ENCODE peak calls at places on chromosomes 4 and X, in five cellular contexts. K is lung, O is ascending aorta, A is Karpas-422, W is psoas muscle. L is an unnamed sample. For H3K4me1 and H3K9me3, the result is how much of the 10 kb centered on the place peaks cover.

GRCh38 chrX:43940811-43941210 is 32.4 kb downstream of the NDP start:
- DNase-seq in O (no peak), K (no peak), W (no peak), A (no peak), L (no peak)

GRCh38 chr4:17544205-17544604 is 29.2 kb downstream of the CLRN2 start:
- DNase-seq in K (no peak), W (no peak), A (no peak), O (no peak), L (no peak)

GRCh38 chrX:46376246-46376885 is 168.9 kb downstream of the ZNF674 start:
- DNase-seq in W (no peak), A (peak), O (no peak), K (no peak), L (no peak)

GRCh38 chrX:67604979-67605703 is 61.3 kb downstream of the AR start:
- DNase-seq in W (no peak), A (no peak), K (no peak), O (no peak), L (no peak)

GRCh38 chr4:168480991-168481588 is 798 bp upstream of the DDX60L start:
- DNase-seq in W (no peak), O (no peak), A (peak), K (no peak), L (peak)

GRCh38 chr4:127307996-127308395 is 324.8 kb upstream of the INTU start:
- DNase-seq in K (no peak), A (no peak), W (no peak), O (no peak), L (no peak)

GRCh38 chr4:15368906-15369305 is 58.9 kb upstream of the C1QTNF7 start:
- DNase-seq in A (no peak), W (no peak), O (no peak), K (no peak), L (no peak)

GRCh38 chrX:17833954-17834353 is 27.1 kb downstream of the RAI2 start:
- DNase-seq in O (no peak), W (no peak), A (no peak), K (no peak), L (no peak)

GRCh38 chrX:135112096-135112729 is 8.1 kb downstream of the ETDB start:
- DNase-seq in K (no peak), A (peak), W (no peak), O (no peak), L (no peak)

GRCh38 chr4:103011378-103012025 is 8.0 kb downstream of the SLC9B1 start:
- DNase-seq in K (peak), O (peak), A (no peak), W (no peak), L (no peak)

GRCh38 chrX:73977542-73978169 is 326.3 kb upstream of the ZCCHC13 start:
- DNase-seq in A (no peak), O (no peak), W (no peak), K (no peak), L (peak)

GRCh38 chr4:98887137-98887536 is 41.8 kb downstream of the EIF4E start:
- DNase-seq in K (no peak), O (no peak), A (no peak), W (no peak), L (no peak)

GRCh38 chr4:53574528-53574927 is 16.8 kb downstream of the LNX1 start:
- DNase-seq in A (no peak), K (no peak), O (no peak), W (no peak), L (no peak)

GRCh38 chrX:53686151-53686885 is at the start of gene HUWE1:
- DNase-seq in W (peak), A (peak), K (peak), O (peak), L (peak)

GRCh38 chr4:26004290-26004689 is 90.3 kb downstream of the SMIM20 start:
- DNase-seq in K (no peak), W (no peak), A (no peak), O (no peak), L (no peak)

GRCh38 chrX:12910424-12910823 is 4.0 kb downstream of the TLR8 start:
- DNase-seq in A (no peak), O (no peak), W (no peak), K (no peak), L (no peak)

GRCh38 chr4:121375262-121375661 is 5.6 kb downstream of the QRFPR start:
- DNase-seq in W (no peak), O (no peak), A (no peak), K (no peak), L (no peak)

GRCh38 chr4:113469023-113469390 is 292.5 kb downstream of the CAMK2D start:
- DNase-seq in W (no peak), K (no peak), O (no peak), A (no peak), L (no peak)
- H3K4me1 ChIP-seq in W (half or more), K (under half), O (under half), A (under half), L (under half)

DNA sequence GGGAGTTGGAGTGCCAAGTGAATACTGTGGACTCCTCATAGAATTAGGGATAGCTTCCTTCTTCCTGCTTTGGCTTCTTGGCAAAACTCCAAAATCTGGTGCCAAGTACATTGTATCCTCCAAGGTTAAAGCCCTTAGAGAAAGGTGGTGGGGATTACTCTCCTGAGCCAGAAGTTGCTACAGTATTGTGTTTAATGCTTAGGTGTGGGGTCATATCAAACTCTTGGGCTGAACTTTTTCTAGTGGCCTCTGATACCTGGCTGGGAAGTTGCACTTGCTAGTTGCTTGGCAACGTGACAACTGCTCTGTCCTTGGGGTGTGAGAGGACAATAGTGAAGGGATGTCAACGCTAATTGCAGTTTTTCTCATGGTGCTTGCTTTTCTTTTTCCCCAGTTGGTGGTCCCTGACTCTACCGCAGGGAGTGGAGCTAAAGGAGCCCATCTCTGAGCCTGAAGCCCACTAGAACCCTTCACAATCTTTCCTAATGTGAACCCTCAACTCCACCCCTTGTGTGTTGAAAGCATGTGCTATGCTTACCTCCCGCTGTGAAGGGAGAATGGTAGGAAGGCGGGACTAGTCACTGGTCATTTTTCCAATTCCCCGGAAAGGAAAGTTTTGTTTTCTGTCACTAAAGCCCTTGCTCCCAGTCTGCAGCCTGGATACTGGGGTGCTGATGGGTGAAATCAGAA is 35.5 kb downstream of the DLG3 start:
- DNase-seq in A (no peak), O (no peak), K (no peak), W (no peak), L (no peak)
- H3K4me3 ChIP-seq in A (no peak), O (peak), K (no peak), W (no peak), L (no peak)

GRCh38 chr4:11111876-11112275 is 316.8 kb downstream of the HS3ST1 start:
- DNase-seq in W (no peak), O (no peak), A (no peak), K (no peak), L (no peak)
- H3K9me3 ChIP-seq in W (under half), O (under half), A (under half), K (under half), L (under half)

DNA sequence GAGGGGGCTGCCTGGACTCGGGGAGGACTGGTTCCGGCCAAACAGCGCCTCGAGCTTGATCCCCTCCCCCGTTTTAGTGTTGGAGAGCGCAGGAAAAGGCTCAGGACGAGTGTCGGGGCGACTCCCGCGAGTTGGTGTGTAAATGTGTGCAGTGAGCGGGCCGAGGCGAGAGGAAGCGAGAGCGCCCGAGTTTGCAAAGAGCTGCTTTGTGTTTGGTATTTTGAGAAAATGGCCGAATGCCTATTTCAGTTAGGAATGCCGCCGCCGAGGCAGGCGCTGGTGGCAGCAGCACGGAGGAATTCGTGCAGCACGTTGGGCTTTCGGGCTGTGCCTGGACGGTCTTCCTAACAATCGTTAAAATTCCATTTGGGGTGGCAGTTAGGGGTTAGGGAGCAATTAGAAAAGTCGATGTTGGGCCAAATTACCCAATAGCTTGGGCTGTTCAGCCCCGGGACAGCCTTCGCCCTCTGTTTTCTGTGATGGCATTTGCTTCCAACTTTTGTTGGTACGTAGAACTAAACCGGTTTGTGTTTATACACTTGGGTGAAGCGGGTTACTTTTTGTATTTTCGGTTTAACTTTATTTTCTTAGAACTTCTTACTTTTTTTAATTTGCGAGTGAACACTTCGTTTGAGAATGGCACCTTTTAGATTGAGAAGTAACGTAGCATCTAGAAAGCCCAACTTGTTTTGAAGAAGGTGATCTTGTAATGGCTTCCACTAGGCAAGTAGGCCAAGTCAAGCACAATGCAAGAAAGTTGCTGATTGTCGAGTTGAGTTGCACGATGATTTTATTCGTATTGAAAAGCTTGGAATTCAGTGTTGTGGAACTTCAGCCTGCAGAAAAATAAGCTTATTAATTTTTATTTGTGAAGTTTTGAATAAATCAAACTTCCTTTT is 1.6 kb downstream of the REST start:
- DNase-seq in K (peak), A (peak), W (no peak), O (peak), L (peak)
- H3K4me1 ChIP-seq in K (under half), A (under half), W (under half), O (under half), L (under half)

DNA sequence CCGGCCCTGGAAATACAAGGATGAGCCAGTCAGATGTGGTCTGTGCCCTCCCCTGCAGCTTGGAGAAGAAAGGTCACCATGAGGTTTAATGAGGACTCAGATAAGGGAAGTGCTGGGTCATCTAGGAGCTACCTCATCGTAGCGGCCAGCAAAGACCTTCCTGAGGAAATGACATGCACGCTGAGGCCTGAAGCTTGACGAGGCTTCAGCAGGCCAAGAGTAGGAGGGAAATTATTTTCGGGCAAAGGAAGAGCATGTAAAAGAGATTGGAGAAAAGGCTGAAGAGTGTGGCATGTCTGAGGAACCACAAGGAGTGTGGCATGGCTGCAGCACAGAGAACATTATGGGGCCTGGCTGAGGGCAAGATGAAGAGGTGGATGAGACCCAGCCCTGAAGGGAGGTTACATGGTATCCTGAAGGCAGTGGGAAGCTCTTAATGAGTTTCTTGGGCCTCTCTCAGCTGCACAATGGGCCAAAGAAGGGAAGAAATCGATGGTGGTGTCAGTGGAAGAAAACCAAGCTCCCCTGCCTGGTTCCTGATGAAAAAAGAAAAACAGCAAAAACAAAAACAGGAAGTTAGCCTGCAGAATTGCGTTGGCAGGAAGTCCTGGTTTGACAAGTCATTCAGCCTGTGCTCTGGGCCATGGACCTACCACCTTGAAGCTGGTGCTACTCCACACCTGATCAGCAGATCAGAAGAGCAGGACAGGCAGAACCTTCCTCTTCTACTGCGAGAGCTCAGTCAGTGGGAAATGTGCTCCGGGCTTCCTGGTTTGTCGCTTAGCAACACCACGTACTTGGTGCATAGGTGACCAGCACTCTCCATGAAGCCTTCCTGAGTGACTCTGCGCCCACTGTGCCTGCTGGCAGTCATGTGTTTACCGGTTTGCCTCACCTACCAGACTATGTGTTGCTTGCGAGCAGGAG is 134.5 kb upstream of the KLF3 start:
- DNase-seq in W (no peak), K (peak), A (no peak), O (peak), L (peak)
- H3K4me3 ChIP-seq in W (no peak), K (no peak), A (no peak), O (no peak), L (peak)

L was measured in effector memory CD4-positive, alpha-beta T cell.